ENCODE peak calls at places on chromosomes 2 and 18, in nine cellular contexts. Y is NCI-H69; L is SJSA1; N is CD8-positive, alpha-beta T cell; M is sigmoid colon; C is fibroblast of lung; D is AG04450; P is NCI-H1092; A is T-helper 2 cell. J is an unnamed sample.

GRCh38 chr18:48410095-48410920 is 1.1 kb upstream of the ZBTB7C start:
- DNase-seq in Y (peak), L (peak), N (peak), M (peak), C (peak), D (peak), P (peak), A (peak), J (peak)

GRCh38 chr2:226699321-226699720 is 100.3 kb downstream of the IRS1 start:
- DNase-seq in Y (peak), L (peak), N (no peak), M (peak), C (peak), D (no peak), P (no peak), A (no peak), J (peak)

GRCh38 chr2:197786010-197786877 is 1.1 kb upstream of the BOLL start:
- DNase-seq in Y (peak), L (peak), N (peak), M (no peak), C (no peak), D (no peak), P (no peak), A (peak), J (no peak)

GRCh38 chr2:240519396-240520142 is 38.2 kb downstream of the ANKMY1 start:
- DNase-seq in Y (no peak), L (peak), N (no peak), M (no peak), C (peak), D (no peak), P (no peak), A (no peak), J (peak)

GRCh38 chr2:31239842-31240198 is 5.9 kb downstream of the EHD3 start:
- DNase-seq in Y (no peak), L (peak), N (no peak), M (no peak), C (peak), D (no peak), P (no peak), A (no peak), J (peak)

GRCh38 chr18:37564796-37565137 is 831 bp downstream of the CELF4 start:
- DNase-seq in Y (peak), L (no peak), N (no peak), M (peak), C (peak), D (no peak), P (no peak), A (peak), J (no peak)

GRCh38 chr18:47931707-47932103 is 1.2 kb upstream of the SMAD2 start:
- DNase-seq in Y (peak), L (no peak), N (peak), M (no peak), C (peak), D (no peak), P (peak), A (peak), J (no peak)

GRCh38 chr2:205685314-205686230 is 3.3 kb downstream of the NRP2 start:
- DNase-seq in Y (peak), L (peak), N (no peak), M (peak), C (peak), D (no peak), P (no peak), A (peak), J (no peak)

GRCh38 chr2:178521304-178522150 is 41.3 kb downstream of the PLEKHA3 start:
- DNase-seq in Y (no peak), L (no peak), N (no peak), M (no peak), C (no peak), D (no peak), P (no peak), A (peak), J (no peak)

GRCh38 chr2:43689999-43690398 is 13.8 kb upstream of the C1GALT1C1L start:
- DNase-seq in Y (no peak), L (no peak), N (no peak), M (no peak), C (no peak), D (no peak), P (no peak), A (no peak), J (no peak)

GRCh38 chr2:227626580-227627151 is 9.4 kb downstream of the SCYGR4 start:
- DNase-seq in Y (no peak), L (no peak), N (no peak), M (no peak), C (no peak), D (no peak), P (no peak), A (no peak), J (no peak)

GRCh38 chr2:41836944-41837343 is 210.9 kb upstream of the PKDCC start:
- DNase-seq in Y (no peak), L (no peak), N (no peak), M (no peak), C (peak), D (no peak), P (no peak), A (peak), J (peak)